ENCODE peak calls at places on chromosome 13, in ten cellular contexts. One of them, this sample, is unnamed.

GRCh38 chr13:53255795-53256194 is 227.2 kb downstream of the OLFM4 start:
- DNase-seq in caudate nucleus: no peak
- DNase-seq in aorta: no peak
- DNase-seq in PC-9: no peak
- DNase-seq in psoas muscle: no peak
- DNase-seq in Karpas-422: no peak
- DNase-seq in CD8-positive, alpha-beta T cell: no peak
- DNase-seq in ascending aorta: no peak
- DNase-seq in neural progenitor cell: no peak
- DNase-seq in lung: no peak
- DNase-seq in this sample: no peak

GRCh38 chr13:41462427-41462826 is 5.1 kb downstream of the RGCC start:
- DNase-seq in caudate nucleus: no peak
- DNase-seq in aorta: no peak
- DNase-seq in PC-9: no peak
- DNase-seq in psoas muscle: no peak
- DNase-seq in Karpas-422: no peak
- DNase-seq in CD8-positive, alpha-beta T cell: no peak
- DNase-seq in ascending aorta: no peak
- DNase-seq in neural progenitor cell: no peak
- DNase-seq in lung: no peak
- DNase-seq in this sample: no peak

GRCh38 chr13:70391678-70392077 is 283.4 kb upstream of the KLHL1 start:
- DNase-seq in caudate nucleus: no peak
- DNase-seq in aorta: no peak
- DNase-seq in PC-9: no peak
- DNase-seq in psoas muscle: no peak
- DNase-seq in Karpas-422: no peak
- DNase-seq in CD8-positive, alpha-beta T cell: no peak
- DNase-seq in ascending aorta: no peak
- DNase-seq in neural progenitor cell: no peak
- DNase-seq in lung: no peak
- DNase-seq in this sample: no peak

GRCh38 chr13:108297114-108297513 is 27.6 kb downstream of the TNFSF13B start:
- DNase-seq in caudate nucleus: no peak
- DNase-seq in aorta: no peak
- DNase-seq in PC-9: no peak
- DNase-seq in psoas muscle: no peak
- DNase-seq in Karpas-422: no peak
- DNase-seq in CD8-positive, alpha-beta T cell: no peak
- DNase-seq in ascending aorta: no peak
- DNase-seq in neural progenitor cell: no peak
- DNase-seq in lung: no peak
- DNase-seq in this sample: no peak

GRCh38 chr13:43123856-43124255 is 100.5 kb downstream of the DNAJC15 start:
- DNase-seq in caudate nucleus: no peak
- DNase-seq in aorta: no peak
- DNase-seq in PC-9: no peak
- DNase-seq in psoas muscle: no peak
- DNase-seq in Karpas-422: no peak
- DNase-seq in CD8-positive, alpha-beta T cell: no peak
- DNase-seq in ascending aorta: no peak
- DNase-seq in neural progenitor cell: no peak
- DNase-seq in lung: no peak
- DNase-seq in this sample: no peak

GRCh38 chr13:46124967-46125933 is 20.4 kb upstream of the CPB2 start:
- DNase-seq in caudate nucleus: no peak
- DNase-seq in aorta: no peak
- DNase-seq in PC-9: no peak
- DNase-seq in psoas muscle: no peak
- DNase-seq in Karpas-422: peak
- DNase-seq in CD8-positive, alpha-beta T cell: no peak
- DNase-seq in ascending aorta: no peak
- DNase-seq in neural progenitor cell: no peak
- DNase-seq in lung: no peak
- DNase-seq in this sample: no peak

GRCh38 chr13:40191186-40191980 is 475.1 kb downstream of the FOXO1 start:
- DNase-seq in caudate nucleus: no peak
- DNase-seq in aorta: no peak
- DNase-seq in PC-9: no peak
- DNase-seq in psoas muscle: no peak
- DNase-seq in Karpas-422: no peak
- DNase-seq in CD8-positive, alpha-beta T cell: no peak
- DNase-seq in ascending aorta: no peak
- DNase-seq in neural progenitor cell: no peak
- DNase-seq in lung: no peak
- DNase-seq in this sample: no peak

GRCh38 chr13:72537782-72538181 is 189.6 kb downstream of the MZT1 start:
- DNase-seq in caudate nucleus: no peak
- DNase-seq in aorta: no peak
- DNase-seq in PC-9: no peak
- DNase-seq in psoas muscle: no peak
- DNase-seq in Karpas-422: no peak
- DNase-seq in CD8-positive, alpha-beta T cell: no peak
- DNase-seq in ascending aorta: no peak
- DNase-seq in neural progenitor cell: no peak
- DNase-seq in lung: no peak
- DNase-seq in this sample: no peak

GRCh38 chr13:80988752-80989151 is 647.8 kb upstream of the SPRY2 start:
- DNase-seq in caudate nucleus: no peak
- DNase-seq in aorta: no peak
- DNase-seq in PC-9: no peak
- DNase-seq in psoas muscle: no peak
- DNase-seq in Karpas-422: no peak
- DNase-seq in CD8-positive, alpha-beta T cell: no peak
- DNase-seq in ascending aorta: no peak
- DNase-seq in neural progenitor cell: peak
- DNase-seq in lung: no peak
- DNase-seq in this sample: no peak

GRCh38 chr13:48231948-48232347 is 1.1 kb upstream of the ITM2B start:
- DNase-seq in caudate nucleus: peak
- DNase-seq in aorta: no peak
- DNase-seq in PC-9: no peak
- DNase-seq in psoas muscle: no peak
- DNase-seq in Karpas-422: no peak
- DNase-seq in CD8-positive, alpha-beta T cell: no peak
- DNase-seq in ascending aorta: no peak
- DNase-seq in neural progenitor cell: no peak
- DNase-seq in lung: no peak
- DNase-seq in this sample: no peak
- H3K27ac ChIP-seq in caudate nucleus: no peak
- H3K27ac ChIP-seq in aorta: no peak
- H3K27ac ChIP-seq in PC-9: no peak
- H3K27ac ChIP-seq in psoas muscle: peak
- H3K27ac ChIP-seq in Karpas-422: no peak
- H3K27ac ChIP-seq in CD8-positive, alpha-beta T cell: peak
- H3K27ac ChIP-seq in ascending aorta: peak
- H3K27ac ChIP-seq in neural progenitor cell: no peak
- H3K27ac ChIP-seq in lung: peak
- H3K27ac ChIP-seq in this sample: no peak

DNA sequence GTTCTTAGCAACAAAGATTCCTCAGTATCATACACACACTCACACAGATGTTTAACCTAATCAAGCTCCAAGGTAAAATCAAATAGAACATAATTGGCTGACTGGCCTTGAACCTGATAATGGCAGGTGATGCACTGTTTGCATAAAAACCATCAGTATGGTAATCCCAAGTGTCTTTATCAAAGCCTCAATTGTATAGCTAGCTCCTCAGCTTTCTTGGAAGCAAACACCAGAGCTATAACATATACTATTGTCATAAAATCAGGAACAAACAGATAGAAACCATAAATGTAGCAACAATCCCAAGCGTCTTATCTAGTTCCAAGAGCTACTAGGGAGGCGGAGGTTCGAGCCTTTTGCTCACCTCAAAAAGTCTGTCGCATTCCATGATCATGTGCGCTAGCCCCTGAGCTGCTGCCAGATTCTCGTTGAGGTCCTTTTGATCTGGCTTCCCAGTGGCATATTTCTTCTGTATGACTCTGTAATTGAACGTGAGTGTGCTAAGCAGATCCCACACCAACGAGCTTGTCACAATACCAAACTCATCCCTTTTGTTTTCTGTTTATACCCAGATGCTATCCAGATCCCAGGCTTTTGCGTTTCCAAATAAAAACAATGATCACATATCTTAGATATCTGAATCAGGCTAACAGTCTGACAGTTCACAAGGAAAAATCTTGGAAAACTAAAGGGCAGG is 95.3 kb downstream of the KL start:
- DNase-seq in caudate nucleus: no peak
- DNase-seq in aorta: no peak
- DNase-seq in PC-9: no peak
- DNase-seq in psoas muscle: no peak
- DNase-seq in Karpas-422: no peak
- DNase-seq in CD8-positive, alpha-beta T cell: no peak
- DNase-seq in ascending aorta: no peak
- DNase-seq in neural progenitor cell: no peak
- DNase-seq in lung: no peak
- DNase-seq in this sample: no peak
- H3K27ac ChIP-seq in caudate nucleus: no peak
- H3K27ac ChIP-seq in aorta: peak
- H3K27ac ChIP-seq in PC-9: no peak
- H3K27ac ChIP-seq in psoas muscle: no peak
- H3K27ac ChIP-seq in Karpas-422: peak
- H3K27ac ChIP-seq in CD8-positive, alpha-beta T cell: no peak
- H3K27ac ChIP-seq in ascending aorta: peak
- H3K27ac ChIP-seq in neural progenitor cell: no peak
- H3K27ac ChIP-seq in lung: peak
- H3K27ac ChIP-seq in this sample: no peak

DNA sequence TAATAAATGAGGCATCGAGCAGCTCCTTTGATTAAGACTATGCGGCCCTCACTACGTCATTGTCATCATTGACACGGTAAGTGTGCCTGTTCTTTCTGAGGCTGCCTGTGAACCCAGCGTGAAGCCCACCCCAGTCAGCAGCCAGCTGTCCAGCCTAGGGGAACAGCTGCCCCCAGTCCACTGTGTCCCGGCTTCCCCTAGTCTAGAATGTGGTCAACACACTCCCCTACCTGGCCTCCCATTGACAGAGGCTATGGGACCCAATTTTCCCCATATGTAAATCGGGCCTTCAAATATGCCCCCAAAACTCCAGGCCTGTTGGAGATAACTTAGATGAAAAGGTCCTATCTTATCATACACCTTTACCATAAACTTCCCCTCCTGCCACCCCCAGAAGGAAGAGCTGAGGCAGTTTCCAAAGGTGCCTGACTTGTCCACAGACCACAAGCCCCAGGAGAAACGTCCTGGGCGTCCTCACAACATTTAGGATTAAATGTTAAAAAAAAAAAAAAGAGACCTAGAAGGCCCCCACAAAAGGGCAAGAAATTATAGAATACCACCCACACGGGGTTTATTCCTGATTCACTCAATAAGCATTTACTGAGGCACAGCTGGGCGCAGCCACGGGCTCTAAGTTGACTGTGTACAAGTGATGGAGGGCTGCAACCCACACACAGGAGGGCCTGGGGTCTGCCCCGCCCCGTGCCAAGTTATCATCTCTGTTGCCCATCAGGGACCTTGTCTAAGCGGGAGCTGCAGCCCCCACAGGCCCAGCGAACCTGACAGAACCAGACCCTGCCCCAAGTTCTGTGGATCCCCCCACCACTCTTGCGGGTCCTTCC is 83.2 kb upstream of the TM9SF2 start:
- DNase-seq in caudate nucleus: no peak
- DNase-seq in aorta: no peak
- DNase-seq in PC-9: no peak
- DNase-seq in psoas muscle: peak
- DNase-seq in Karpas-422: no peak
- DNase-seq in CD8-positive, alpha-beta T cell: no peak
- DNase-seq in ascending aorta: no peak
- DNase-seq in neural progenitor cell: no peak
- DNase-seq in lung: no peak
- DNase-seq in this sample: no peak
- H3K27ac ChIP-seq in caudate nucleus: no peak
- H3K27ac ChIP-seq in aorta: no peak
- H3K27ac ChIP-seq in PC-9: no peak
- H3K27ac ChIP-seq in psoas muscle: no peak
- H3K27ac ChIP-seq in Karpas-422: no peak
- H3K27ac ChIP-seq in CD8-positive, alpha-beta T cell: peak
- H3K27ac ChIP-seq in ascending aorta: no peak
- H3K27ac ChIP-seq in neural progenitor cell: no peak
- H3K27ac ChIP-seq in lung: no peak
- H3K27ac ChIP-seq in this sample: no peak

GRCh38 chr13:97275775-97276501 is 53.8 kb downstream of the MBNL2 start:
- DNase-seq in caudate nucleus: no peak
- DNase-seq in aorta: no peak
- DNase-seq in PC-9: no peak
- DNase-seq in psoas muscle: no peak
- DNase-seq in Karpas-422: peak
- DNase-seq in CD8-positive, alpha-beta T cell: no peak
- DNase-seq in ascending aorta: no peak
- DNase-seq in neural progenitor cell: no peak
- DNase-seq in lung: no peak
- DNase-seq in this sample: no peak

GRCh38 chr13:97273341-97273831 is 51.3 kb downstream of the MBNL2 start:
- DNase-seq in caudate nucleus: no peak
- DNase-seq in aorta: no peak
- DNase-seq in PC-9: no peak
- DNase-seq in psoas muscle: no peak
- DNase-seq in Karpas-422: no peak
- DNase-seq in CD8-positive, alpha-beta T cell: no peak
- DNase-seq in ascending aorta: no peak
- DNase-seq in neural progenitor cell: no peak
- DNase-seq in lung: no peak
- DNase-seq in this sample: no peak

GRCh38 chr13:97276862-97277269 is 54.7 kb downstream of the MBNL2 start:
- DNase-seq in caudate nucleus: no peak
- DNase-seq in aorta: no peak
- DNase-seq in PC-9: no peak
- DNase-seq in psoas muscle: no peak
- DNase-seq in Karpas-422: no peak
- DNase-seq in CD8-positive, alpha-beta T cell: no peak
- DNase-seq in ascending aorta: no peak
- DNase-seq in neural progenitor cell: no peak
- DNase-seq in lung: no peak
- DNase-seq in this sample: no peak

GRCh38 chr13:97275265-97275664 is 53.1 kb downstream of the MBNL2 start:
- DNase-seq in caudate nucleus: no peak
- DNase-seq in aorta: no peak
- DNase-seq in PC-9: peak
- DNase-seq in psoas muscle: no peak
- DNase-seq in Karpas-422: no peak
- DNase-seq in CD8-positive, alpha-beta T cell: no peak
- DNase-seq in ascending aorta: no peak
- DNase-seq in neural progenitor cell: no peak
- DNase-seq in lung: no peak
- DNase-seq in this sample: no peak

GRCh38 chr13:97274782-97275252 is 52.7 kb downstream of the MBNL2 start:
- DNase-seq in caudate nucleus: no peak
- DNase-seq in aorta: no peak
- DNase-seq in PC-9: peak
- DNase-seq in psoas muscle: no peak
- DNase-seq in Karpas-422: no peak
- DNase-seq in CD8-positive, alpha-beta T cell: no peak
- DNase-seq in ascending aorta: no peak
- DNase-seq in neural progenitor cell: no peak
- DNase-seq in lung: no peak
- DNase-seq in this sample: peak
- H3K27ac ChIP-seq in caudate nucleus: no peak
- H3K27ac ChIP-seq in aorta: peak
- H3K27ac ChIP-seq in PC-9: peak
- H3K27ac ChIP-seq in psoas muscle: peak
- H3K27ac ChIP-seq in Karpas-422: no peak
- H3K27ac ChIP-seq in CD8-positive, alpha-beta T cell: no peak
- H3K27ac ChIP-seq in ascending aorta: peak
- H3K27ac ChIP-seq in neural progenitor cell: no peak
- H3K27ac ChIP-seq in lung: peak
- H3K27ac ChIP-seq in this sample: no peak